ENCODE peak calls at places on chromosomes 2 and 18, in four cellular contexts. Z is K562, X is SK-N-SH, N is H1. C is an unnamed sample.

GRCh38 chr2:158004131-158004530 is 97.5 kb upstream of the UPP2 start:
- DNase-seq in Z (no peak), X (no peak), N (no peak), C (no peak)

GRCh38 chr2:208025814-208026184 is 472 bp upstream of the PLEKHM3 start:
- DNase-seq in Z (no peak), X (peak), N (no peak), C (peak)

GRCh38 chr2:238286551-238286950 is 1.9 kb downstream of the PER2 start:
- DNase-seq in Z (no peak), X (no peak), N (no peak), C (no peak)

GRCh38 chr2:161063074-161063945 is 96.9 kb upstream of the TANK start:
- DNase-seq in Z (peak), X (peak), N (peak), C (peak)

GRCh38 chr2:42864641-42865280 is 72.4 kb upstream of the HAAO start:
- DNase-seq in Z (no peak), X (no peak), N (no peak), C (no peak)

GRCh38 chr2:77666251-77666980 is 144.2 kb upstream of the LRRTM4 start:
- DNase-seq in Z (no peak), X (no peak), N (no peak), C (no peak)

GRCh38 chr2:104406273-104406726 is 447.6 kb upstream of the POU3F3 start:
- DNase-seq in Z (no peak), X (peak), N (no peak), C (no peak)

GRCh38 chr2:202718614-202719013 is 83.8 kb downstream of the FAM117B start:
- DNase-seq in Z (no peak), X (peak), N (no peak), C (no peak)

GRCh38 chr2:178419123-178419522 is 31.9 kb downstream of the PRKRA start:
- DNase-seq in Z (no peak), X (no peak), N (no peak), C (no peak)

GRCh38 chr2:199488772-199489400 is 31.1 kb upstream of the SATB2 start:
- DNase-seq in Z (peak), X (peak), N (peak), C (peak)

GRCh38 chr2:54556659-54557121 is 100.6 kb downstream of the SPTBN1 start:
- DNase-seq in Z (no peak), X (no peak), N (no peak), C (no peak)

GRCh38 chr2:31889044-31889443 is 121.8 kb downstream of the MEMO1 start:
- DNase-seq in Z (no peak), X (no peak), N (no peak), C (no peak)

GRCh38 chr2:33426666-33427231 is 49.7 kb upstream of the RASGRP3 start:
- DNase-seq in Z (no peak), X (no peak), N (no peak), C (no peak)

GRCh38 chr2:9099341-9099751 is 95.9 kb upstream of the MBOAT2 start:
- DNase-seq in Z (no peak), X (no peak), N (no peak), C (no peak)

GRCh38 chr2:6639870-6640639 is 225.7 kb downstream of the CMPK2 start:
- DNase-seq in Z (no peak), X (no peak), N (peak), C (no peak)
- TF ChIP-seq TEAD4 in Z (no peak), X (no peak), N (no peak), C (no peak)

GRCh38 chr2:50769416-50769815 is 262.5 kb downstream of the NRXN1 start:
- DNase-seq in Z (no peak), X (no peak), N (no peak), C (peak)
- TF ChIP-seq TEAD4 in Z (no peak), X (no peak), N (no peak), C (no peak)

GRCh38 chr2:10238991-10239485 is 63.7 kb upstream of the HPCAL1 start:
- DNase-seq in Z (no peak), X (no peak), N (no peak), C (peak)
- TF ChIP-seq TEAD4 in Z (no peak), X (no peak), N (no peak), C (no peak)

GRCh38 chr2:20536619-20537422 is 89.9 kb downstream of the RHOB start:
- DNase-seq in Z (no peak), X (no peak), N (no peak), C (no peak)
- TF ChIP-seq TEAD4 in Z (no peak), X (no peak), N (no peak), C (no peak)

GRCh38 chr2:23673082-23673481 is 253.8 kb downstream of the ATAD2B start:
- DNase-seq in Z (no peak), X (no peak), N (no peak), C (no peak)

GRCh38 chr2:23669413-23670244 is 257.3 kb downstream of the ATAD2B start:
- DNase-seq in Z (no peak), X (peak), N (no peak), C (no peak)

GRCh38 chr2:23666241-23667025 is 260.5 kb downstream of the ATAD2B start:
- DNase-seq in Z (no peak), X (no peak), N (no peak), C (no peak)

GRCh38 chr2:23670245-23670592 is 256.7 kb downstream of the ATAD2B start:
- DNase-seq in Z (no peak), X (peak), N (no peak), C (no peak)

DNA sequence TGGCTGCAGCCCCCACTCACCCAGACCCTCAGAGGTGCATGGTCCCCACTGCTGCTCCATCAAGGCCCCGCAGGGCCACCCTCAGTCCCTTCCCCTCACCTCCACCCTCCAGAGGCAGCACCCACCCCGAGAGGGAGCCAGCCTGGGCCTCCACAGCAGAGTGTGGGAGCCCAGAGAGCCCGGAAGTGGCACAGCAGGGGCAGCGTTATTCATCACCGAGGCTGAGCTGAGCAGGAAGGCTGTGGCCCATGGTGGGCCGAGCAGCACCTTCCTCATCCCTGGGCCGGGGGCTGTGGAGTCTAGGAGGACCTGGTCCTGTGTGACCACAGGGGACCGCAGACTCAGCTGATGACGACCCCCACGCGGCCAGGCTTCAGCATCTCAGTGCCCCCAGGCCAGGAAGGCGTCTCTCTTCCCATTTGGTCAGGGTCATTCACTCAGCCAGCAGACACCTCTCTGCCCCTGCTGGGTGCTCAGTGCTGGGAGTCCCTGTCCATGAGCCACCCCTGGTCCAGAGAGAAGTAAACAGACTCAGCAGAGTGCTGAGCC is 258.1 kb downstream of the ATAD2B start:
- DNase-seq in Z (no peak), X (peak), N (no peak), C (no peak)
- TF ChIP-seq TEAD4 in Z (no peak), X (no peak), N (no peak), C (no peak)

DNA sequence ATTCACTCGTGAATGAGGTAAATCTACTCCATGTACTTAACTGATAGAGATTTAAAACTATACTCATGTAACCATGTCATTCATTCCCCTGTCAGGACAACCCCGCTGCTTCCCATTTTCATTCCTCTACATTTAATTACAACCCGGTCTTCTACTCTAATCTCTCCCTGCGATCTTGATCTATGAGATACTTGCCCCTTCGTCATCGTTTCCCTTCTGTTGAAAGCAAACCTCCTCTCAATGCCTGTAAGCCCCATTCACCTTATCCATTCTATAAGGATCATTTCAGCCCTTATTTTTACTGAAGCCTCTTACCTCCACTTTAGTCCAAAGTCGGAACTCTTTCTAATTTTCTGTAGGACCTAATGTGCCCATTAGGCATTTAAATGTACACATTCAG is 492.6 kb downstream of the DPP10 start:
- DNase-seq in Z (no peak), X (no peak), N (no peak), C (no peak)
- TF ChIP-seq TEAD4 in Z (no peak), X (no peak), N (no peak), C (no peak)

DNA sequence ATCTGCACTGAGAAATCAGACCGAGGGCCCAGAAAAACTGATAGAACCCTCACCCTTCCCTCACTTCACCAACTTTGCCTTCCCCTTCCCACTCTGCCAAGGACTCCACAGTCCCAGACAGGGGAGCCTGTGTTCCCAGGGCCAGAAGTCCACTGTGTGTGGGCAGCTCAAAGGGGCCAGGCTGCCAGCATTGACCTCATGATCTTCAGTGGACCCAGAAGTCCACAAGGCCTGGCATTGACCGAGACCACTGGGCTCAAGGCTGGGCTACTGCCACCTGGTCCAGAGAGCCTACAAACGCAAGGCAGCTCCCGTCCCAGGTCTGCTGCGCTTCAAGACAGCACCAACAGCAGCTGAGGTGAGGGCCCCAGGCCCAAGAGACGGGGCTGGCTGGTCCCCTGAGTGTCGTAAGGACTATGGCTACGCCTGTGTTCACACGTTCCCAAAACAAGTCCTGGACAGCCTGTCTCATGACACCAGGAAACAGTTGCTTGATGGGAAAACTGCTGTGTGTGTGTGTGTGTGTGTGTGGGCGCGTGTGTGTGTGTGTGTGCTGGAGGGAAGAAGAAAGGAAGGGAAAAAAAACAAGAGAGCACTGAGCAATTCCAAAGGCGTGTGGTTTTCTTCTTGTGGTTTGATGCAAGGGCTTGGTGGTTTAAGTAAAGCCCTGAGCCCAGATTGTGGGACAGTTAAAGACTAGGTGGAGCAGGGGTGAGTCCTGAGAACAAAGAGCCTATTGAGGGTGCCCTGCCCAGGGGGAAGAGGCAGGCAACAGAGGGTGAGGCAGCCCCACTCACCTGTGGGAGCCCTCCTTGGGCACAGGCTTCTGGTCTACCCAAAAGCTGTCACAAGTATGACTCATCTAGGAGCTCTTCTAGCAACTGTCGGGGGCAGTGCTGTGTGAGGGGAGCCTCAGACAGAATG is 46.6 kb upstream of the ZBTB7C start:
- DNase-seq in Z (no peak), X (no peak), N (no peak), C (no peak)
- TF ChIP-seq TEAD4 in Z (no peak), X (peak), N (no peak), C (no peak)

GRCh38 chr18:67525328-67526110 is 9.0 kb upstream of the DSEL start:
- DNase-seq in Z (no peak), X (no peak), N (no peak), C (no peak)
- TF ChIP-seq TEAD4 in Z (no peak), X (peak), N (no peak), C (no peak)

GRCh38 chr2:70944291-70944690 is 8.6 kb downstream of the ATP6V1B1 start:
- DNase-seq in Z (no peak), X (no peak), N (peak), C (no peak)
- TF ChIP-seq TEAD4 in Z (no peak), X (no peak), N (no peak), C (no peak)

GRCh38 chr2:38474058-38474457 is 97.0 kb upstream of the ATL2 start:
- DNase-seq in Z (no peak), X (no peak), N (no peak), C (no peak)
- TF ChIP-seq TEAD4 in Z (no peak), X (no peak), N (no peak), C (no peak)